ENCODE peak calls at places on chromosomes 13 and 19, in six cellular contexts. One of them, this sample, is unnamed. For H3K4me1, the result is how much of the 10 kb centered on the place peaks cover.

GRCh38 chr13:25715760-25716159 is 336.1 kb downstream of the SHISA2 start:
- DNase-seq in breast epithelium: no peak
- DNase-seq in uterus: no peak
- DNase-seq in small intestine: no peak
- DNase-seq in Karpas-422: no peak
- DNase-seq in heart left ventricle: no peak
- DNase-seq in this sample: no peak

GRCh38 chr19:4062576-4063368 is 3.9 kb downstream of the ZBTB7A start:
- DNase-seq in breast epithelium: no peak
- DNase-seq in uterus: peak
- DNase-seq in small intestine: peak
- DNase-seq in Karpas-422: no peak
- DNase-seq in heart left ventricle: no peak
- DNase-seq in this sample: no peak

GRCh38 chr19:17424743-17425365 is 5.0 kb downstream of the MVB12A start:
- DNase-seq in breast epithelium: no peak
- DNase-seq in uterus: no peak
- DNase-seq in small intestine: no peak
- DNase-seq in Karpas-422: peak
- DNase-seq in heart left ventricle: no peak
- DNase-seq in this sample: peak

GRCh38 chr19:14090509-14091085 is at the start of gene SAMD1:
- DNase-seq in breast epithelium: peak
- DNase-seq in uterus: peak
- DNase-seq in small intestine: peak
- DNase-seq in Karpas-422: peak
- DNase-seq in heart left ventricle: peak
- DNase-seq in this sample: peak

GRCh38 chr19:28963481-28964245 is 249.3 kb downstream of the UQCRFS1 start:
- DNase-seq in breast epithelium: no peak
- DNase-seq in uterus: no peak
- DNase-seq in small intestine: no peak
- DNase-seq in Karpas-422: no peak
- DNase-seq in heart left ventricle: no peak
- DNase-seq in this sample: no peak

GRCh38 chr19:46288896-46289588 is 7.8 kb upstream of the HIF3A start:
- DNase-seq in breast epithelium: no peak
- DNase-seq in uterus: no peak
- DNase-seq in small intestine: peak
- DNase-seq in Karpas-422: no peak
- DNase-seq in heart left ventricle: peak
- DNase-seq in this sample: peak

GRCh38 chr19:35549174-35549788 is 3.9 kb downstream of the TMEM147 start:
- DNase-seq in breast epithelium: no peak
- DNase-seq in uterus: peak
- DNase-seq in small intestine: peak
- DNase-seq in Karpas-422: peak
- DNase-seq in heart left ventricle: no peak
- DNase-seq in this sample: peak

GRCh38 chr19:32863841-32864240 is 5.7 kb downstream of the SLC7A9 start:
- DNase-seq in breast epithelium: no peak
- DNase-seq in uterus: no peak
- DNase-seq in small intestine: no peak
- DNase-seq in Karpas-422: no peak
- DNase-seq in heart left ventricle: no peak
- DNase-seq in this sample: no peak

GRCh38 chr19:44850641-44851109 is 4.6 kb downstream of the NECTIN2 start:
- DNase-seq in breast epithelium: no peak
- DNase-seq in uterus: no peak
- DNase-seq in small intestine: no peak
- DNase-seq in Karpas-422: no peak
- DNase-seq in heart left ventricle: peak
- DNase-seq in this sample: peak

GRCh38 chr13:101449971-101450748 is 2.3 kb upstream of the ITGBL1 start:
- DNase-seq in breast epithelium: no peak
- DNase-seq in uterus: no peak
- DNase-seq in small intestine: no peak
- DNase-seq in Karpas-422: no peak
- DNase-seq in heart left ventricle: no peak
- DNase-seq in this sample: no peak

GRCh38 chr13:46622918-46623256 is 69.9 kb downstream of the LRCH1 start:
- DNase-seq in breast epithelium: no peak
- DNase-seq in uterus: peak
- DNase-seq in small intestine: no peak
- DNase-seq in Karpas-422: peak
- DNase-seq in heart left ventricle: peak
- DNase-seq in this sample: peak

DNA sequence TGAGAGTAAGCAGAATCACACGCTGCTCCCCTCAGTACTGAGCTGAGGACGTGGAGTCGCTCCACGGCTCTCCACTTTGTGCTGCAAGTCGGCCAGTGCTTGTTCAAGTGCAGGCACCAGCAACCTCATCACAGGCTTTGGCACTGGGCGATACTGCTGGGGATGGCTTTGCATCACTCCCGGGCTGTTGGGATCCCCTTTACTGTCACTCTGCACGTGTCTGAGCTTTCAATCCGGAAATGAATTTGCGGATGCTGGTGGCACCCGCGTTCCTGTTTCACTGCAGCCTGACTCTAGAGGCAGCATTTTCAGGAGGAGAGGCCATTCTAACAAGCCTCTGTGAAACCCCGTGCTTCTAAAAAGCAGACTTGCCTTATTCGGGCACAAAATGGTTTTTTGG is 19.1 kb downstream of the SMARCA4 start:
- DNase-seq in breast epithelium: no peak
- DNase-seq in uterus: no peak
- DNase-seq in small intestine: no peak
- DNase-seq in Karpas-422: no peak
- DNase-seq in heart left ventricle: no peak
- DNase-seq in this sample: no peak
- H3K4me3 ChIP-seq in breast epithelium: no peak
- H3K4me3 ChIP-seq in uterus: no peak
- H3K4me3 ChIP-seq in small intestine: no peak
- H3K4me3 ChIP-seq in Karpas-422: no peak
- H3K4me3 ChIP-seq in heart left ventricle: no peak
- H3K4me3 ChIP-seq in this sample: no peak

GRCh38 chr19:38977445-38978314 is 2.1 kb upstream of the FBXO17 start:
- DNase-seq in breast epithelium: no peak
- DNase-seq in uterus: no peak
- DNase-seq in small intestine: no peak
- DNase-seq in Karpas-422: no peak
- DNase-seq in heart left ventricle: no peak
- DNase-seq in this sample: no peak

GRCh38 chr19:38985262-38985661 is 9.7 kb upstream of the FBXO17 start:
- DNase-seq in breast epithelium: no peak
- DNase-seq in uterus: no peak
- DNase-seq in small intestine: no peak
- DNase-seq in Karpas-422: no peak
- DNase-seq in heart left ventricle: no peak
- DNase-seq in this sample: no peak

GRCh38 chr19:38979867-38980266 is 4.3 kb upstream of the FBXO17 start:
- DNase-seq in breast epithelium: no peak
- DNase-seq in uterus: no peak
- DNase-seq in small intestine: no peak
- DNase-seq in Karpas-422: no peak
- DNase-seq in heart left ventricle: no peak
- DNase-seq in this sample: no peak

GRCh38 chr19:38978315-38978689 is 2.8 kb upstream of the FBXO17 start:
- DNase-seq in breast epithelium: no peak
- DNase-seq in uterus: no peak
- DNase-seq in small intestine: no peak
- DNase-seq in Karpas-422: no peak
- DNase-seq in heart left ventricle: no peak
- DNase-seq in this sample: no peak

GRCh38 chr19:38980583-38981374 is 5.2 kb upstream of the FBXO17 start:
- DNase-seq in breast epithelium: no peak
- DNase-seq in uterus: no peak
- DNase-seq in small intestine: no peak
- DNase-seq in Karpas-422: no peak
- DNase-seq in heart left ventricle: no peak
- DNase-seq in this sample: no peak
- H3K4me1 ChIP-seq in breast epithelium: under half
- H3K4me1 ChIP-seq in uterus: under half
- H3K4me1 ChIP-seq in small intestine: under half
- H3K4me1 ChIP-seq in Karpas-422: under half
- H3K4me1 ChIP-seq in heart left ventricle: under half
- H3K4me1 ChIP-seq in this sample: under half

GRCh38 chr19:15247107-15248014 is 15.1 kb upstream of the EPHX3 start:
- DNase-seq in breast epithelium: no peak
- DNase-seq in uterus: no peak
- DNase-seq in small intestine: peak
- DNase-seq in Karpas-422: no peak
- DNase-seq in heart left ventricle: no peak
- DNase-seq in this sample: no peak
- H3K27ac ChIP-seq in breast epithelium: peak
- H3K27ac ChIP-seq in uterus: peak
- H3K27ac ChIP-seq in small intestine: peak
- H3K27ac ChIP-seq in Karpas-422: no peak
- H3K27ac ChIP-seq in heart left ventricle: peak
- H3K27ac ChIP-seq in this sample: no peak

GRCh38 chr19:38084196-38084595 is 139.8 kb downstream of the DPF1 start:
- DNase-seq in breast epithelium: no peak
- DNase-seq in uterus: no peak
- DNase-seq in small intestine: no peak
- DNase-seq in Karpas-422: no peak
- DNase-seq in heart left ventricle: no peak
- DNase-seq in this sample: no peak
- H3K4me3 ChIP-seq in breast epithelium: no peak
- H3K4me3 ChIP-seq in uterus: no peak
- H3K4me3 ChIP-seq in small intestine: no peak
- H3K4me3 ChIP-seq in Karpas-422: no peak
- H3K4me3 ChIP-seq in heart left ventricle: no peak
- H3K4me3 ChIP-seq in this sample: no peak

DNA sequence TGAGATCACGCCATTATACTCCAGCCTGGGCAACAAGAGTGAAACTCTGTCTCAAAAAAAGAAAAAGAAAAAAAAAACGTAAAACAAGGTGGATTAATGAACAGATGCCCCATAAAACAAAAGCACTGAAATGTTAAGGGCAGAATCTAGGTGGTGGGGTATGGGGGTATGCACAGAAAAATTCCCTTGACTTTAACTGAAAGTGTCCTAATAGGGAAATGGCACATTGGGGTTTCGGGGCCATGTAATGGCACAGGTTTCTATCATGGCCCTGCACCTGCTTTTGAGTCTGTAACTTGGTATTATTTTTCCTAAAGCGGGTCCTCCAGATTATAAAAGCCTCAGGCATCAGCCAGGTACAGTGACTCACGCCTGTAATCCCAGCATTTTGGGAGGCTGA is 16.2 kb downstream of the NOP53 start:
- DNase-seq in breast epithelium: no peak
- DNase-seq in uterus: no peak
- DNase-seq in small intestine: no peak
- DNase-seq in Karpas-422: no peak
- DNase-seq in heart left ventricle: no peak
- DNase-seq in this sample: no peak
- H3K4me1 ChIP-seq in breast epithelium: under half
- H3K4me1 ChIP-seq in uterus: under half
- H3K4me1 ChIP-seq in small intestine: under half
- H3K4me1 ChIP-seq in Karpas-422: under half
- H3K4me1 ChIP-seq in heart left ventricle: under half
- H3K4me1 ChIP-seq in this sample: under half

GRCh38 chr13:113208424-113209335 is at the start of gene PCID2:
- DNase-seq in breast epithelium: peak
- DNase-seq in uterus: peak
- DNase-seq in small intestine: peak
- DNase-seq in Karpas-422: peak
- DNase-seq in heart left ventricle: peak
- DNase-seq in this sample: peak

GRCh38 chr13:113211774-113212173 is 2.4 kb downstream of the CUL4A start:
- DNase-seq in breast epithelium: no peak
- DNase-seq in uterus: no peak
- DNase-seq in small intestine: no peak
- DNase-seq in Karpas-422: peak
- DNase-seq in heart left ventricle: no peak
- DNase-seq in this sample: no peak

GRCh38 chr13:113209336-113209879 is at the start of gene CUL4A:
- DNase-seq in breast epithelium: peak
- DNase-seq in uterus: peak
- DNase-seq in small intestine: peak
- DNase-seq in Karpas-422: peak
- DNase-seq in heart left ventricle: peak
- DNase-seq in this sample: peak

GRCh38 chr13:113210834-113211233 is 1.4 kb downstream of the CUL4A start:
- DNase-seq in breast epithelium: no peak
- DNase-seq in uterus: no peak
- DNase-seq in small intestine: no peak
- DNase-seq in Karpas-422: no peak
- DNase-seq in heart left ventricle: no peak
- DNase-seq in this sample: no peak

GRCh38 chr13:113209880-113210421 is 538 bp downstream of the CUL4A start:
- DNase-seq in breast epithelium: no peak
- DNase-seq in uterus: peak
- DNase-seq in small intestine: peak
- DNase-seq in Karpas-422: peak
- DNase-seq in heart left ventricle: peak
- DNase-seq in this sample: peak
- H3K27ac ChIP-seq in breast epithelium: peak
- H3K27ac ChIP-seq in uterus: peak
- H3K27ac ChIP-seq in small intestine: peak
- H3K27ac ChIP-seq in Karpas-422: peak
- H3K27ac ChIP-seq in heart left ventricle: peak
- H3K27ac ChIP-seq in this sample: peak

This sample was measured in SJCRH30.